ENCODE peak calls at places on chromosomes 3 and 15, in eight cellular contexts. G is ascending aorta, V is HepG2, N is heart left ventricle, S is kidney, I is A549, D is SK-N-SH, K is GM23338. B is an unnamed sample. For H3K4me1, the result is how much of the 10 kb centered on the place peaks cover.

GRCh38 chr3:122356402-122356801 is 26.6 kb downstream of the MIX23 start:
- DNase-seq in G (no peak), V (peak), N (no peak), S (no peak), I (peak), D (peak), K (peak), B (no peak)

GRCh38 chr15:70664494-70664893 is 98.9 kb downstream of the UACA start:
- DNase-seq in G (no peak), V (no peak), N (no peak), S (no peak), I (no peak), D (no peak), K (no peak), B (no peak)

GRCh38 chr3:57753016-57753415 is 3.1 kb upstream of the SLMAP start:
- DNase-seq in G (no peak), V (no peak), N (no peak), S (no peak), I (no peak), D (no peak), K (no peak), B (no peak)

GRCh38 chr3:138933981-138934691 is 12.8 kb downstream of the FOXL2 start:
- DNase-seq in G (no peak), V (no peak), N (no peak), S (no peak), I (no peak), D (no peak), K (no peak), B (no peak)

GRCh38 chr3:117887031-117887430 is 1147.6 kb downstream of the IGSF11 start:
- DNase-seq in G (no peak), V (no peak), N (no peak), S (no peak), I (no peak), D (no peak), K (no peak), B (no peak)

GRCh38 chr3:177410734-177411133 is 213.5 kb upstream of the TBL1XR1 start:
- DNase-seq in G (no peak), V (no peak), N (no peak), S (no peak), I (no peak), D (peak), K (no peak), B (peak)

GRCh38 chr3:195711813-195712534 is 8.8 kb upstream of the MUC20 start:
- DNase-seq in G (no peak), V (no peak), N (no peak), S (no peak), I (no peak), D (no peak), K (no peak), B (no peak)

GRCh38 chr3:81154611-81155143 is 606.8 kb downstream of the GBE1 start:
- DNase-seq in G (no peak), V (no peak), N (no peak), S (no peak), I (no peak), D (no peak), K (peak), B (no peak)

GRCh38 chr3:13890377-13891016 is 10.6 kb upstream of the WNT7A start:
- DNase-seq in G (no peak), V (no peak), N (no peak), S (peak), I (no peak), D (no peak), K (no peak), B (peak)

GRCh38 chr3:13539671-13540070 is 9.3 kb upstream of the FBLN2 start:
- DNase-seq in G (no peak), V (no peak), N (peak), S (peak), I (no peak), D (no peak), K (no peak), B (no peak)

GRCh38 chr15:85155857-85156256 is 174.2 kb downstream of the PDE8A start:
- DNase-seq in G (no peak), V (no peak), N (no peak), S (no peak), I (no peak), D (no peak), K (no peak), B (no peak)

GRCh38 chr3:154616298-154616697 is 186.3 kb upstream of the GPR149 start:
- DNase-seq in G (no peak), V (no peak), N (no peak), S (peak), I (no peak), D (no peak), K (peak), B (no peak)

GRCh38 chr3:184592411-184593200 is 31.0 kb downstream of the EPHB3 start:
- DNase-seq in G (no peak), V (no peak), N (peak), S (no peak), I (no peak), D (peak), K (no peak), B (no peak)

GRCh38 chr3:134337511-134338200 is 36.6 kb downstream of the AMOTL2 start:
- DNase-seq in G (no peak), V (no peak), N (no peak), S (no peak), I (no peak), D (no peak), K (no peak), B (no peak)

GRCh38 chr3:190346541-190346940 is 24.3 kb upstream of the CLDN1 start:
- DNase-seq in G (no peak), V (no peak), N (no peak), S (no peak), I (no peak), D (no peak), K (no peak), B (no peak)

DNA sequence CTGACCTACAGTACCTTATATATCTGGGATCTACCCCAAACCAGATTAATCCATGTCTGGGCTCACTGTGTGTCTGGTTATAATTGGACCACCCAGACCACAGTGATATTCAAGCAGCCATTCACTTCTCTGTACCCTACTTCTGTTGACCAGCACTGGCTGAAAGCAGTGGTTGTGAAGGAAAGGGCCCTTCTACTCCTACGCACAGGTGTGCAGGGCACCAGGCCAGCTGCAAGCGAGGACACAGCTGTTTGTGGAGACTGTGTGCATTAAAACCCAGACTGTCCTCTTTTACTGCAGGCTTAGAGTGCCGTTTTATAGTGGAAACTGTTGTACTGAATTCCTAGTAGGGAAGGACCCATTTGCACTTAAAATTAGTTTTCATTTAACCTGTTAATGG is 29.5 kb downstream of the CTDSPL start:
- DNase-seq in G (no peak), V (no peak), N (no peak), S (no peak), I (no peak), D (peak), K (no peak), B (no peak)
- H3K4me1 ChIP-seq in G (under half), V (half or more), N (under half), S (half or more), I (under half), D (under half), K (under half), B (under half)

DNA sequence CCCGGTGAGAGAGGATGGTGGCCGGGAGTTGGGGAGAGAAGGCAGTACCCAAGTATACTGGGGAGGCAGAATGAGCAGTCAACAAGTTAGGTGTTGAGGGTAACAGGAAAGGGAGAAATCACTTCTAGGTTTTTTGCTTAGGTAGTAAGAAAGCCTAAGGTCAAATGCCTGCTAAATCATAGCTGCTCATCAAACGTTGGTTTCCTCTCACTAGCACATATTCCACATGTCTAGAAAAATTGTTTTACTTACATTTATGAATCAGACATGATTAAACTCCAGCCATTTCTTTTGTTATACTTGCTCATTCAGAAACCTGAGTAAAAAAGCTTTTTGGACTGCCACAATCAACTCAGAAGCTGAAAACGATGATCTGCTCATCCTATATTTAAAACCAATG is 40.3 kb downstream of the SLC9A9 start:
- DNase-seq in G (no peak), V (no peak), N (no peak), S (no peak), I (no peak), D (no peak), K (no peak), B (no peak)
- H3K4me1 ChIP-seq in G (under half), V (under half), N (under half), S (under half), I (under half), D (under half), K (under half), B (under half)

GRCh38 chr3:185730550-185730949 is 94.3 kb downstream of the IGF2BP2 start:
- DNase-seq in G (no peak), V (no peak), N (no peak), S (no peak), I (no peak), D (no peak), K (no peak), B (no peak)
- H3K4me1 ChIP-seq in G (under half), V (half or more), N (under half), S (under half), I (under half), D (under half), K (half or more), B (under half)

DNA sequence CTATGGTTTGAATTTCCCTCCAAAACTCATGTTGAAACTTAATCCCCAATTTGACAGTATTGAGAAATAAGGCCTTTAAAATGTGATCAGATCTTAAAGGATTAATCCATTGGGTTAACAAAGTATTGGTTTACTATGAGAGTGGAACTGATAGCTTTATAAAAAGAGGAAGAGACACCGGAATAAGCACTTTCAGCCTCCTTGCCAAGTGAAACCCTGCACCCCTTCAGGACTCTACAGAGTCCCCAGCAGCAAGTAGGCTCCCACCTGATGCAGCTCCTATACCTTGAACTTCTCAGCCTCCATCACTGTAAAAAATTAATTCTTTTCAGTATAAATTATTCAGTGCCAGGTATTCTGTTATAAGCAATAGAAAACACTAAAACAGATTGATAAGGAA is 348.3 kb downstream of the CGGBP1 start:
- DNase-seq in G (no peak), V (no peak), N (no peak), S (no peak), I (no peak), D (no peak), K (no peak), B (no peak)
- H3K4me1 ChIP-seq in G (under half), V (under half), N (under half), S (under half), I (under half), D (under half), K (under half), B (under half)

B was measured in lung.